ENCODE peak calls at places on chromosomes 4 and X, in nine cellular contexts. I is left lung, E is NCI-H446 treated with DMSO at 0.1 percent for 48 hours, O is GM18507, R is ascending aorta, Y is fibroblast of lung, T is NCI-H1092 treated with DMSO at 0.1 percent for 48 hours, M is hippocampal formation, G is GM03348. L is an unnamed sample.

GRCh38 chrX:72262077-72262476 is 15.0 kb downstream of the RPS4X start:
- DNase-seq in I (no peak), E (no peak), O (no peak), R (no peak), Y (no peak), T (peak), M (no peak), G (no peak), L (no peak)

GRCh38 chrX:35461164-35461563 is 337.0 kb upstream of the MAGEB16 start:
- DNase-seq in I (no peak), E (no peak), O (no peak), R (no peak), Y (no peak), T (no peak), M (no peak), G (no peak), L (no peak)

GRCh38 chr4:90317785-90318184 is 190.6 kb downstream of the CCSER1 start:
- DNase-seq in I (no peak), E (no peak), O (no peak), R (no peak), Y (peak), T (no peak), M (no peak), G (peak), L (no peak)

GRCh38 chrX:72100824-72101351 is 30.8 kb downstream of the RTL5 start:
- DNase-seq in I (peak), E (no peak), O (peak), R (no peak), Y (no peak), T (no peak), M (no peak), G (no peak), L (no peak)

GRCh38 chr4:145069361-145069760 is 28.6 kb downstream of the ANAPC10 start:
- DNase-seq in I (no peak), E (no peak), O (no peak), R (no peak), Y (peak), T (no peak), M (no peak), G (peak), L (no peak)

GRCh38 chrX:20606831-20607230 is 340.1 kb upstream of the RPS6KA3 start:
- DNase-seq in I (no peak), E (peak), O (no peak), R (no peak), Y (no peak), T (no peak), M (no peak), G (no peak), L (no peak)

GRCh38 chr4:77047037-77047436 is 28.8 kb downstream of the CCNI start:
- DNase-seq in I (no peak), E (no peak), O (no peak), R (no peak), Y (peak), T (no peak), M (no peak), G (no peak), L (no peak)

GRCh38 chr4:76803522-76803921 is 94.4 kb downstream of the SOWAHB start:
- DNase-seq in I (no peak), E (no peak), O (no peak), R (no peak), Y (peak), T (no peak), M (no peak), G (peak), L (no peak)

GRCh38 chr4:170497105-170497504 is 407.3 kb upstream of the AADAT start:
- DNase-seq in I (no peak), E (no peak), O (no peak), R (no peak), Y (no peak), T (no peak), M (peak), G (peak), L (no peak)

GRCh38 chr4:79148369-79148768 is 177.5 kb downstream of the NAA11 start:
- DNase-seq in I (no peak), E (no peak), O (no peak), R (no peak), Y (no peak), T (no peak), M (no peak), G (no peak), L (no peak)

GRCh38 chr4:153345011-153345981 is 808 bp downstream of the MND1 start:
- DNase-seq in I (peak), E (peak), O (no peak), R (no peak), Y (peak), T (peak), M (no peak), G (peak), L (peak)

GRCh38 chr4:185924458-185924857 is 112.5 kb upstream of the SORBS2 start:
- DNase-seq in I (no peak), E (no peak), O (no peak), R (no peak), Y (no peak), T (no peak), M (no peak), G (no peak), L (no peak)

GRCh38 chr4:103902730-103903129 is 182.9 kb upstream of the TACR3 start:
- DNase-seq in I (no peak), E (no peak), O (no peak), R (no peak), Y (no peak), T (no peak), M (no peak), G (no peak), L (no peak)

GRCh38 chrX:123959281-123960063 is 2.0 kb upstream of the STAG2 start:
- DNase-seq in I (peak), E (peak), O (no peak), R (no peak), Y (peak), T (peak), M (peak), G (peak), L (peak)

GRCh38 chr4:91961504-91961903 is 342.3 kb upstream of the GRID2 start:
- DNase-seq in I (no peak), E (no peak), O (no peak), R (no peak), Y (peak), T (no peak), M (no peak), G (no peak), L (no peak)

GRCh38 chrX:39816871-39817731 is 280.7 kb downstream of the BCOR start:
- DNase-seq in I (no peak), E (peak), O (no peak), R (no peak), Y (peak), T (no peak), M (no peak), G (peak), L (no peak)

GRCh38 chr4:53889335-53890084 is 174.9 kb downstream of the CHIC2 start:
- DNase-seq in I (no peak), E (no peak), O (no peak), R (no peak), Y (peak), T (no peak), M (no peak), G (peak), L (no peak)

GRCh38 chr4:590313-590841 is 14.3 kb upstream of the TMEM271 start:
- DNase-seq in I (no peak), E (no peak), O (no peak), R (no peak), Y (no peak), T (no peak), M (no peak), G (no peak), L (no peak)

GRCh38 chrX:153649178-153649914 is 2.3 kb downstream of the DUSP9 start:
- DNase-seq in I (peak), E (no peak), O (peak), R (no peak), Y (no peak), T (peak), M (no peak), G (peak), L (peak)

GRCh38 chr4:11603594-11604194 is 175.0 kb upstream of the HS3ST1 start:
- DNase-seq in I (no peak), E (no peak), O (no peak), R (no peak), Y (no peak), T (no peak), M (no peak), G (no peak), L (no peak)

GRCh38 chrX:626745-627509 is 3.7 kb upstream of the SHOX start:
- DNase-seq in I (no peak), E (no peak), O (no peak), R (no peak), Y (no peak), T (no peak), M (no peak), G (no peak), L (no peak)

GRCh38 chr4:188439641-188440311 is 300.5 kb downstream of the TRIML1 start:
- DNase-seq in I (no peak), E (no peak), O (no peak), R (no peak), Y (no peak), T (peak), M (peak), G (no peak), L (no peak)

GRCh38 chrX:2425281-2426071 is 75.3 kb downstream of the DHRSX start:
- DNase-seq in I (no peak), E (no peak), O (no peak), R (no peak), Y (peak), T (no peak), M (no peak), G (no peak), L (no peak)

L was measured in GM12892.